ENCODE peak calls at places on chromosomes 3 and 15, in five cellular contexts. H is IMR-90, L is neuronal stem cell, F is mesendoderm, A is H1. D is an unnamed sample.

GRCh38 chr3:152595975-152596832 is 238.7 kb upstream of the P2RY1 start:
- DNase-seq in H (peak), L (no peak), F (peak), A (no peak), D (peak)

GRCh38 chr3:168034152-168034928 is 61.4 kb downstream of the GOLIM4 start:
- DNase-seq in H (peak), L (no peak), F (no peak), A (no peak), D (peak)

GRCh38 chr3:183555541-183556081 is at the start of gene KLHL6:
- DNase-seq in H (no peak), L (no peak), F (peak), A (no peak), D (no peak)

GRCh38 chr3:40120816-40121215 is 188.7 kb upstream of the EIF1B start:
- DNase-seq in H (no peak), L (no peak), F (no peak), A (no peak), D (peak)

GRCh38 chr3:152968388-152969024 is 133.6 kb downstream of the P2RY1 start:
- DNase-seq in H (no peak), L (no peak), F (no peak), A (no peak), D (peak)

GRCh38 chr15:40333922-40334492 is 6.7 kb downstream of the CCDC9B start:
- DNase-seq in H (peak), L (no peak), F (no peak), A (no peak), D (peak)

GRCh38 chr3:128349963-128350599 is 116.6 kb downstream of the DNAJB8 start:
- DNase-seq in H (no peak), L (no peak), F (no peak), A (no peak), D (no peak)

GRCh38 chr3:156516951-156517350 is 38.0 kb downstream of the SSR3 start:
- DNase-seq in H (no peak), L (no peak), F (no peak), A (no peak), D (no peak)

GRCh38 chr15:77579498-77580188 is 53.1 kb downstream of the LINGO1 start:
- DNase-seq in H (no peak), L (no peak), F (no peak), A (no peak), D (no peak)

GRCh38 chr3:171620825-171621434 is 160.7 kb upstream of the TNIK start:
- DNase-seq in H (peak), L (no peak), F (peak), A (no peak), D (peak)

GRCh38 chr3:81302045-81302444 is 459.4 kb downstream of the GBE1 start:
- DNase-seq in H (peak), L (peak), F (peak), A (no peak), D (peak)

GRCh38 chr15:87522997-87523396 is 733.5 kb downstream of the NTRK3 start:
- DNase-seq in H (no peak), L (no peak), F (no peak), A (no peak), D (no peak)

GRCh38 chr3:42148982-42149432 is 57.9 kb downstream of the TRAK1 start:
- DNase-seq in H (peak), L (peak), F (peak), A (peak), D (peak)

GRCh38 chr3:50924638-50925037 is 249.9 kb downstream of the DOCK3 start:
- DNase-seq in H (no peak), L (no peak), F (no peak), A (no peak), D (no peak)

GRCh38 chr3:117657278-117657677 is 947.7 kb downstream of the TUSC7 start:
- DNase-seq in H (no peak), L (no peak), F (no peak), A (no peak), D (no peak)
- H3K23ac ChIP-seq in H (no peak), L (no peak), F (no peak), A (no peak), D (no peak)

GRCh38 chr15:56473017-56473416 is 8.1 kb upstream of the MNS1 start:
- DNase-seq in H (no peak), L (no peak), F (no peak), A (no peak), D (no peak)

GRCh38 chr15:56471440-56472069 is 6.6 kb upstream of the MNS1 start:
- DNase-seq in H (no peak), L (no peak), F (no peak), A (no peak), D (no peak)

GRCh38 chr15:56469484-56469883 is 4.5 kb upstream of the MNS1 start:
- DNase-seq in H (no peak), L (no peak), F (no peak), A (no peak), D (no peak)

GRCh38 chr15:56472278-56472677 is 7.3 kb upstream of the MNS1 start:
- DNase-seq in H (no peak), L (no peak), F (no peak), A (no peak), D (no peak)

GRCh38 chr15:56475351-56475750 is 10.4 kb upstream of the MNS1 start:
- DNase-seq in H (no peak), L (no peak), F (no peak), A (no peak), D (no peak)
- H2BK15ac ChIP-seq in H (no peak), L (no peak), F (no peak), A (no peak), D (no peak)

GRCh38 chr15:56261854-56262509 is 18.3 kb upstream of the RFX7 start:
- DNase-seq in H (no peak), L (no peak), F (no peak), A (no peak), D (no peak)
- H3K4me3 ChIP-seq in H (no peak), L (no peak), F (no peak), A (no peak), D (no peak)

GRCh38 chr15:41609123-41609522 is 50.1 kb downstream of the TYRO3 start:
- DNase-seq in H (no peak), L (no peak), F (no peak), A (no peak), D (no peak)
- H3K23ac ChIP-seq in H (no peak), L (no peak), F (no peak), A (no peak), D (no peak)

GRCh38 chr15:83556068-83556467 is 97.9 kb upstream of the ADAMTSL3 start:
- DNase-seq in H (no peak), L (no peak), F (no peak), A (no peak), D (no peak)

GRCh38 chr15:83559310-83559966 is 94.5 kb upstream of the ADAMTSL3 start:
- DNase-seq in H (peak), L (peak), F (peak), A (peak), D (peak)

GRCh38 chr15:83556754-83557153 is 97.2 kb upstream of the ADAMTSL3 start:
- DNase-seq in H (no peak), L (no peak), F (no peak), A (no peak), D (no peak)

GRCh38 chr15:83555383-83555782 is 98.5 kb upstream of the ADAMTSL3 start:
- DNase-seq in H (no peak), L (no peak), F (no peak), A (no peak), D (no peak)

DNA sequence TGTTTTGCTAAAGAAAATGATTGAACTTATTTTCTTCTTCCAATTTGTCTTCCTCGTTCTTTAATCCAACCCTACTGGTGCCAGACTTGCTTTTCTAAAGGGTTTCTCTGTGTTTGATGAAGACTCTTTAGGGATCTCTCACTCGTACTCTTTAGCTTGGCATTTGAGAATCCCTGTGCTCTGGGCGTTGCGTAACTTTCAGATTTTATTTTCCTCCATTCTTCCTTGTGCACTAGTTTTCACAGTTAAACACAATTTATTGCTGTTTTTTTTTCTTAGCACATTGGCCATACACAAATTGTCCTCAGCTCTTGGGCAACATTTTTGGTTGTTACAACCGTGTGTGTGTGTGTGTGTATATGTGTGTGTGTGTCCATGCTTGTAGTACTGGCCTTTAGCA is 95.8 kb upstream of the ADAMTSL3 start:
- DNase-seq in H (no peak), L (no peak), F (no peak), A (no peak), D (no peak)
- H2BK15ac ChIP-seq in H (no peak), L (no peak), F (no peak), A (no peak), D (no peak)

GRCh38 chr15:37133619-37134018 is 33.3 kb upstream of the MEIS2 start:
- DNase-seq in H (peak), L (no peak), F (no peak), A (no peak), D (peak)
- H3K4me3 ChIP-seq in H (no peak), L (no peak), F (no peak), A (no peak), D (no peak)

GRCh38 chr3:188284455-188285212 is 130.7 kb downstream of the LPP start:
- DNase-seq in H (peak), L (no peak), F (no peak), A (no peak), D (peak)

GRCh38 chr3:188282871-188283270 is 128.9 kb downstream of the LPP start:
- DNase-seq in H (no peak), L (no peak), F (no peak), A (no peak), D (peak)

GRCh38 chr3:188280627-188281026 is 126.7 kb downstream of the LPP start:
- DNase-seq in H (peak), L (no peak), F (no peak), A (no peak), D (peak)

GRCh38 chr3:188286087-188286513 is 132.1 kb downstream of the LPP start:
- DNase-seq in H (peak), L (no peak), F (no peak), A (no peak), D (peak)

GRCh38 chr3:188283347-188283746 is 129.4 kb downstream of the LPP start:
- DNase-seq in H (peak), L (no peak), F (no peak), A (no peak), D (peak)
- H3K23ac ChIP-seq in H (peak), L (no peak), F (no peak), A (no peak), D (no peak)

GRCh38 chr3:140163159-140163763 is 228.3 kb downstream of the CLSTN2 start:
- DNase-seq in H (no peak), L (no peak), F (no peak), A (no peak), D (no peak)
- H2BK15ac ChIP-seq in H (no peak), L (no peak), F (no peak), A (no peak), D (no peak)

D was measured in mesenchymal stem cell.